ENCODE peak calls at places on chromosomes 16 and 17, in six cellular contexts. U, P, S, W, I and D are unnamed samples.

GRCh38 chr17:17179371-17179827 is 26.7 kb downstream of the PLD6 start:
- DNase-seq in W (peak), S (no peak), P (no peak), I (no peak), U (no peak), D (no peak)

GRCh38 chr16:76661691-76662090 is 384.5 kb downstream of the CNTNAP4 start:
- DNase-seq in U (no peak), P (no peak), W (no peak), I (no peak), S (no peak), D (no peak)

GRCh38 chr17:65283704-65284103 is 146.5 kb downstream of the RGS9 start:
- DNase-seq in I (no peak), U (no peak), P (no peak), W (peak), S (no peak), D (no peak)

GRCh38 chr16:69077251-69077650 is 28.2 kb upstream of the HAS3 start:
- DNase-seq in U (no peak), I (no peak), S (no peak), W (peak), P (peak), D (no peak)

GRCh38 chr16:5032748-5033167 is 977 bp downstream of the NAGPA start:
- DNase-seq in P (no peak), I (no peak), W (no peak), U (peak), S (peak), D (no peak)

GRCh38 chr16:53183442-53183841 is 128.7 kb downstream of the CHD9 start:
- DNase-seq in W (peak), S (no peak), P (peak), U (no peak), I (no peak), D (no peak)

GRCh38 chr16:74868501-74868900 is 93.9 kb upstream of the FA2H start:
- DNase-seq in P (no peak), W (peak), I (no peak), U (no peak), S (no peak), D (no peak)

GRCh38 chr17:81516439-81516838 is 3.8 kb upstream of the ACTG1 start:
- DNase-seq in S (no peak), W (no peak), U (peak), P (no peak), I (no peak), D (peak)

GRCh38 chr17:31068291-31068690 is 26.5 kb upstream of the NF1 start:
- DNase-seq in P (peak), I (peak), U (no peak), W (peak), S (peak), D (no peak)

GRCh38 chr16:57549730-57550129 is 7.3 kb downstream of the ADGRG5 start:
- DNase-seq in I (no peak), W (no peak), S (no peak), U (no peak), P (no peak), D (no peak)

GRCh38 chr16:86918637-86919036 is 340.3 kb downstream of the FOXL1 start:
- DNase-seq in P (no peak), U (no peak), S (no peak), I (no peak), W (no peak), D (no peak)

GRCh38 chr16:71449020-71449419 is 7.2 kb upstream of the TLE7 start:
- DNase-seq in S (no peak), P (no peak), W (no peak), U (no peak), I (no peak), D (no peak)

GRCh38 chr16:280005-280421 is 378 bp upstream of the ARHGDIG start:
- DNase-seq in P (no peak), I (no peak), U (no peak), S (no peak), W (no peak), D (no peak)

GRCh38 chr17:57527437-57528083 is 217.5 kb downstream of the CCDC182 start:
- DNase-seq in S (no peak), U (no peak), I (no peak), P (no peak), W (no peak), D (no peak)

GRCh38 chr17:46818929-46819859 is 702 bp upstream of the WNT3 start:
- DNase-seq in S (no peak), P (no peak), U (no peak), W (no peak), I (no peak), D (no peak)

GRCh38 chr17:82947051-82947991 is 107.5 kb upstream of the ZNF750 start:
- DNase-seq in S (no peak), P (no peak), I (no peak), W (no peak), U (peak), D (no peak)

GRCh38 chr17:61335105-61335844 is 64.4 kb upstream of the TBX2 start:
- DNase-seq in S (no peak), P (peak), U (no peak), I (no peak), W (peak), D (no peak)

GRCh38 chr17:61250335-61250890 is 149.2 kb upstream of the TBX2 start:
- DNase-seq in P (peak), S (no peak), U (no peak), I (no peak), W (peak), D (no peak)

GRCh38 chr16:50522324-50522723 is 25.9 kb upstream of the NKD1 start:
- DNase-seq in W (no peak), P (no peak), S (no peak), U (no peak), I (no peak), D (no peak)

GRCh38 chr16:27048316-27048715 is 18.4 kb upstream of the C16orf82 start:
- DNase-seq in U (no peak), S (no peak), W (no peak), P (no peak), I (no peak), D (no peak)

GRCh38 chr17:64223283-64223682 is 39.8 kb downstream of the TEX2 start:
- DNase-seq in I (no peak), P (no peak), S (no peak), W (no peak), U (no peak), D (no peak)

GRCh38 chr16:59045496-59045895 is 311.4 kb upstream of the GOT2 start:
- DNase-seq in S (no peak), W (peak), P (no peak), I (no peak), U (no peak), D (no peak)

GRCh38 chr16:29951966-29952365 is 9.9 kb upstream of the TMEM219 start:
- DNase-seq in W (no peak), U (no peak), P (peak), S (no peak), I (no peak), D (no peak)

GRCh38 chr16:58716468-58716867 is 17.6 kb downstream of the GOT2 start:
- DNase-seq in S (no peak), W (peak), P (no peak), I (no peak), U (no peak), D (no peak)

GRCh38 chr17:82592289-82592683 is 56.0 kb downstream of the WDR45B start:
- DNase-seq in S (peak), W (no peak), P (no peak), U (no peak), I (peak), D (peak)

GRCh38 chr16:78290498-78291271 is 191.2 kb downstream of the WWOX start:
- DNase-seq in W (no peak), P (no peak), I (no peak), U (no peak), S (no peak), D (no peak)

GRCh38 chr17:61832463-61832862 is 30.9 kb downstream of the BRIP1 start:
- DNase-seq in I (no peak), S (no peak), W (no peak), P (no peak), U (no peak), D (no peak)

GRCh38 chr16:56525154-56525720 is 5.4 kb upstream of the BBS2 start:
- DNase-seq in P (no peak), U (no peak), S (no peak), I (no peak), W (peak), D (no peak)

GRCh38 chr16:3038256-3038655 is 1.5 kb upstream of the BICDL2 start:
- DNase-seq in P (no peak), I (no peak), U (no peak), S (peak), W (no peak), D (no peak)

GRCh38 chr17:55175788-55176425 is 88.9 kb upstream of the HLF start:
- DNase-seq in I (no peak), W (no peak), S (no peak), P (no peak), U (no peak), D (no peak)

GRCh38 chr16:2860826-2861567 is 3.0 kb upstream of the PRSS22 start:
- DNase-seq in P (no peak), U (no peak), S (no peak), W (peak), I (no peak), D (no peak)

GRCh38 chr16:29729116-29729521 is 16.7 kb downstream of the C16orf54 start:
- DNase-seq in I (no peak), W (peak), U (no peak), P (peak), S (no peak), D (no peak)

GRCh38 chr17:4920351-4921048 is 11.6 kb upstream of the GP1BA start:
- DNase-seq in S (no peak), P (no peak), W (peak), I (no peak), U (no peak), D (no peak)

GRCh38 chr17:4919511-4920047 is 12.5 kb upstream of the GP1BA start:
- DNase-seq in P (no peak), S (no peak), U (no peak), W (no peak), I (no peak), D (no peak)

GRCh38 chr17:4921320-4921719 is 10.8 kb upstream of the GP1BA start:
- DNase-seq in U (no peak), W (no peak), P (no peak), I (no peak), S (no peak), D (no peak)
- H3K27ac ChIP-seq in U (no peak), W (no peak), P (no peak), I (no peak), S (no peak), D (no peak)

GRCh38 chr16:14640538-14640937 is 7.8 kb downstream of the BFAR start:
- DNase-seq in S (no peak), P (no peak), W (no peak), I (no peak), U (no peak), D (no peak)

GRCh38 chr16:14641206-14641605 is 8.5 kb downstream of the BFAR start:
- DNase-seq in I (no peak), W (no peak), S (no peak), U (no peak), P (no peak), D (peak)

DNA sequence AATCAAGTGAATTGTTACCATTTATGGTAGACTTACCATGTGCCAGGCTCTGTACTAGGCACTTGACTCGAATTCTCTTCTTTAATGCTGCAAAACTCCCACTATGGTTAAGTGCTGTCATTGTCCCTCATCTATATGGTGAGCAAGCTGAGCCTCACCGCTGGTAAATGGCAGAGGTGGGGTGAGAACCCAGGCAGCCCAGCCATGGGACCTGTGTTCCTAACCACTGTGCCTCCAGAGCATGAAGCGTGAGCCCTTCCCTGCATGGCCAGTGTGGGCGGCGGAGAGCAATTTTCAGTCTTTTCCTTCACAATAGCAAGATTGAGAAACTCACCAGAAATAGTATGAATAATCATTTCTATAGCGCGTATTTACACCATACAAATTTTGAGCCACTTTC is 9.1 kb downstream of the BFAR start:
- DNase-seq in U (no peak), S (no peak), P (peak), W (no peak), I (no peak), D (peak)
- TF ChIP-seq CTCF in U (no peak), S (no peak), P (no peak), W (no peak), I (no peak), D (no peak)

DNA sequence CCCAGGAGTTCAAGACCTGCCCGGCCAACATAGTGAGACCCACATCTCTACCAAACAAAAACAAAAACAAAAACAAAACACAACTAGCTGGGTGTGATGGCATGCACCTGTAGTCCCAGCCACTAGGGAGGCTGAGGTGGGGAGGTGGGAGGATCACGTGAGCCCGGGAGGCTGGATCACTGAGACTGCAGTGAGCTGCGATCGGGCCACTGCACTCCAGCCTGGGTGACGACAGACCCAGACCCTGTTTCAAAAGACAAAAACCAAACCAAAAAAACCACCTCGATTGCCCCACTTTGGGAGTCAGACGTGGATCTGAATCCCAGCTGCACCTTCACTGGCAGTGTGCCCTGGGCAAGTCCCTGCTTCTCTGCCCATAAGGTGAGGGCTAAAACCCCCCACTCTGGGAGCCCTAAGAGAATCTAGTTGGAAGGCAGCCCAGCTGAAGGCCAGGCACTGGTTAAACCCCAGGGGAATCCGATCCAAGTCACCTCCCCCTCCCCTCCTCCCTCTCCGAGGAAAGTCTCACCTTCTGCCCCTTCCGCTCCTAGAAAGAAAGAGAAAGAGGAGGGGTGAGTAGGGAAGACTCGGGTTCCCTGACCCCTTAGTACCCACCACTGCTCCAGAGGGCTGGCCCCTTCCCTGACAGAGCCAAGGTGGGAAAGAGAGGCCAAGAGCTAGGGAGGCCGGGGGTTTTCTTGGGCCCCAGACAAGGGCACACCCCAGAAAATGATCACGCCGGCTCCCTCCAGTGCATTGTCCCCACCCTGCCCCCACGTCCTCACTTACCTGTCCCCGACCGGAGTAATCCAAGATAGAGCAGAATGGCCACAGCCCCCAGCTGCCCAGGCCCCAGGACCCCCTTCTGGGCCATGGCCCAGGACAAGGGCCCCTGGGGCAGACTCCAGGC is 647 bp downstream of the PRSS8 start:
- DNase-seq in S (peak), P (no peak), I (no peak), W (no peak), U (no peak), D (no peak)
- TF ChIP-seq POLR2A in S (peak), P (no peak), I (no peak), W (no peak), U (no peak), D (no peak)

GRCh38 chr16:73067671-73068545 is 20.0 kb upstream of the ZFHX3 start:
- DNase-seq in S (no peak), U (no peak), P (no peak), I (no peak), W (no peak), D (no peak)

GRCh38 chr16:73074399-73074798 is 26.5 kb upstream of the ZFHX3 start:
- DNase-seq in S (no peak), I (no peak), P (no peak), U (no peak), W (no peak), D (no peak)

GRCh38 chr16:73069581-73070262 is 21.8 kb upstream of the ZFHX3 start:
- DNase-seq in W (no peak), I (no peak), U (no peak), S (no peak), P (no peak), D (no peak)

GRCh38 chr16:73068546-73069401 is 20.8 kb upstream of the ZFHX3 start:
- DNase-seq in W (peak), U (no peak), S (no peak), P (peak), I (peak), D (peak)

GRCh38 chr16:73071131-73071940 is 23.4 kb upstream of the ZFHX3 start:
- DNase-seq in I (peak), P (peak), U (peak), S (peak), W (no peak), D (peak)
- H3K27ac ChIP-seq in I (peak), P (peak), U (no peak), S (peak), W (peak), D (no peak)